ENCODE peak calls at places on chromosome 9, in nine cellular contexts. C is CD8-positive, alpha-beta memory T cell; W is foreskin keratinocyte; Q is fibroblast of lung; U is astrocyte; H is cardiac muscle cell; K is prostate gland; F is CD4-positive, alpha-beta memory T cell; T is A549. R is an unnamed sample. For H3K4me1, the result is how much of the 10 kb centered on the place peaks cover.

GRCh38 chr9:70949239-70949638 is 172.2 kb downstream of the TRPM3 start:
- DNase-seq in T (no peak), C (no peak), H (no peak), W (no peak), U (no peak), Q (no peak), F (no peak), K (no peak), R (no peak)

GRCh38 chr9:70229579-70229978 is 29.2 kb upstream of the SMC5 start:
- DNase-seq in T (no peak), C (no peak), Q (peak), U (peak), W (no peak), K (no peak), H (peak), F (no peak), R (no peak)

GRCh38 chr9:71285191-71285656 is 163.8 kb upstream of the TRPM3 start:
- DNase-seq in T (peak), W (peak), U (peak), C (peak), F (peak), Q (peak), H (peak), K (peak), R (no peak)

GRCh38 chr9:32578976-32579375 is 6.0 kb upstream of the NDUFB6 start:
- DNase-seq in C (no peak), K (no peak), Q (no peak), F (no peak), W (no peak), H (no peak), T (no peak), U (no peak), R (no peak)

GRCh38 chr9:132546148-132547051 is 36.0 kb upstream of the BARHL1 start:
- DNase-seq in T (peak), K (no peak), Q (peak), F (no peak), U (peak), H (peak), C (no peak), W (no peak), R (no peak)

GRCh38 chr9:104895572-104895971 is 32.4 kb downstream of the ABCA1 start:
- DNase-seq in F (no peak), K (no peak), C (no peak), W (peak), T (no peak), U (peak), Q (peak), H (peak), R (no peak)

GRCh38 chr9:136225748-136226679 is 19.6 kb downstream of the QSOX2 start:
- DNase-seq in T (peak), Q (peak), W (peak), H (peak), K (peak), C (peak), F (peak), U (peak), R (peak)

GRCh38 chr9:133518706-133519105 is 6.1 kb downstream of the MYMK start:
- DNase-seq in W (no peak), C (no peak), U (no peak), T (no peak), H (no peak), F (no peak), K (no peak), Q (no peak), R (no peak)

GRCh38 chr9:81557957-81558791 is 131.2 kb downstream of the TLE1 start:
- DNase-seq in U (peak), Q (peak), F (no peak), K (peak), C (no peak), H (peak), T (no peak), W (no peak), R (no peak)

GRCh38 chr9:81032831-81033230 is 656.5 kb downstream of the TLE1 start:
- DNase-seq in K (no peak), Q (peak), W (no peak), T (no peak), H (peak), F (no peak), U (peak), C (no peak), R (no peak)

GRCh38 chr9:137320555-137321384 is 18.7 kb upstream of the NRARP start:
- DNase-seq in C (no peak), H (no peak), Q (no peak), T (no peak), W (no peak), U (no peak), F (no peak), K (no peak), R (no peak)

GRCh38 chr9:4262735-4263141 is 37.1 kb downstream of the GLIS3 start:
- DNase-seq in K (no peak), T (peak), C (no peak), U (peak), H (peak), Q (peak), W (peak), F (no peak), R (no peak)

GRCh38 chr9:137387034-137387890 is 35.7 kb downstream of the EXD3 start:
- DNase-seq in C (no peak), K (no peak), T (no peak), F (no peak), Q (no peak), H (peak), W (no peak), U (no peak), R (peak)

GRCh38 chr9:20984471-20984870 is 47.0 kb downstream of the HACD4 start:
- DNase-seq in W (no peak), U (no peak), C (no peak), Q (no peak), K (no peak), T (no peak), F (no peak), H (peak), R (no peak)

GRCh38 chr9:97553141-97553540 is 51.7 kb downstream of the TMOD1 start:
- DNase-seq in Q (no peak), W (no peak), U (no peak), T (no peak), C (no peak), H (no peak), F (no peak), K (no peak), R (no peak)

GRCh38 chr9:132879443-132880310 is 979 bp downstream of the SPACA9 start:
- DNase-seq in F (no peak), Q (no peak), K (no peak), C (no peak), H (no peak), T (no peak), W (no peak), U (no peak), R (no peak)

GRCh38 chr9:22005083-22005699 is 3.9 kb downstream of the CDKN2B start:
- DNase-seq in K (no peak), W (no peak), H (peak), F (no peak), T (no peak), C (no peak), U (peak), Q (no peak), R (peak)

GRCh38 chr9:68844623-68845612 is 139.9 kb downstream of the PIP5K1B start:
- DNase-seq in F (no peak), Q (peak), K (no peak), U (no peak), W (no peak), C (no peak), H (peak), T (peak), R (peak)

GRCh38 chr9:76558465-76558864 is 99.5 kb downstream of the GCNT1 start:
- DNase-seq in F (no peak), T (no peak), W (no peak), Q (peak), H (peak), C (no peak), K (no peak), U (no peak), R (no peak)

GRCh38 chr9:122991370-122991830 is 42.1 kb upstream of the GPR21 start:
- DNase-seq in T (peak), K (peak), F (peak), Q (peak), C (no peak), H (peak), U (peak), W (peak), R (peak)

GRCh38 chr9:69471433-69471832 is 146.4 kb downstream of the ENTREP1 start:
- DNase-seq in F (no peak), W (peak), C (no peak), K (no peak), H (peak), Q (no peak), U (peak), T (no peak), R (no peak)

GRCh38 chr9:134735441-134736175 is 94.0 kb downstream of the COL5A1 start:
- DNase-seq in U (no peak), K (no peak), C (no peak), F (no peak), H (no peak), W (no peak), Q (peak), T (no peak), R (no peak)

GRCh38 chr9:27349681-27350080 is 52.7 kb upstream of the EQTN start:
- DNase-seq in H (no peak), T (no peak), K (no peak), W (no peak), Q (no peak), F (no peak), U (no peak), C (no peak), R (no peak)

GRCh38 chr9:21670374-21670773 is 132.1 kb upstream of the MTAP start:
- DNase-seq in F (no peak), T (no peak), U (peak), C (no peak), W (no peak), Q (no peak), K (no peak), H (no peak), R (peak)

GRCh38 chr9:69066955-69067354 is 31.4 kb downstream of the FXN start:
- DNase-seq in W (no peak), T (no peak), F (no peak), U (no peak), K (no peak), H (no peak), Q (no peak), C (no peak), R (no peak)

GRCh38 chr9:85995612-85996011 is 54.7 kb downstream of the NAA35 start:
- DNase-seq in C (no peak), K (no peak), Q (no peak), T (no peak), H (no peak), F (no peak), W (no peak), U (no peak), R (no peak)

GRCh38 chr9:33116855-33117254 is 40.4 kb upstream of the SMU1 start:
- DNase-seq in K (no peak), W (no peak), C (no peak), U (peak), T (no peak), F (no peak), H (no peak), Q (no peak), R (no peak)

GRCh38 chr9:102237094-102237493 is 498.6 kb upstream of the GRIN3A start:
- DNase-seq in F (no peak), W (no peak), T (no peak), U (no peak), K (no peak), C (no peak), H (no peak), Q (no peak), R (no peak)

GRCh38 chr9:80664327-80665210 is 1024.8 kb downstream of the TLE1 start:
- DNase-seq in K (no peak), U (peak), Q (no peak), T (peak), F (no peak), C (no peak), H (peak), W (no peak), R (no peak)

GRCh38 chr9:99140685-99141314 is 35.9 kb downstream of the TGFBR1 start:
- DNase-seq in K (peak), U (peak), W (no peak), H (peak), C (peak), T (peak), F (peak), Q (peak), R (peak)

GRCh38 chr9:8030095-8030494 is 230.5 kb upstream of the DMAC1 start:
- DNase-seq in C (no peak), U (no peak), H (no peak), K (no peak), F (no peak), Q (no peak), T (no peak), W (no peak), R (no peak)

GRCh38 chr9:129111143-129111761 is at the start of gene PTPA:
- DNase-seq in W (peak), C (peak), T (peak), Q (peak), H (peak), K (peak), F (peak), U (peak), R (peak)
- H3K4me1 ChIP-seq in W (under half), C (under half), T (under half), Q (under half), H (under half), K (under half), F (under half), U (under half), R (under half)

DNA sequence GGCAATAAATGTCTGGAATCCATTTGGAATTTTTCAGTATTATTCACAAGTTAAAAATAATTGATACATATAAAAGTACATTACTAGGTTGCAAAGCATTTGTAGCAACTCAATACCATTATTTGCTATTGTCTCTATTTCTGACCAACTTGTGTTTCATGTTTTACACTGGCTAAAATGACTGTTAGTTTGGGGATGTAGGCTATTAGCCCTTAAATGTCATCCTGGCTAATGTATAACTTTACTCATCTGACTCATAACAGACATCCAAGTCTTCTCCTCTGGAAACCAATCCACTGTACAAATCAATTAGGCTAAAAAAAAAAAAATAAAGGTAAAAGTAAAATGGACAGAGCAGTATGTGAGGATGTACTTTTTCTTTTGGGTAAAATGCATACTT is 20.7 kb downstream of the MEGF9 start:
- DNase-seq in T (peak), U (peak), H (no peak), F (no peak), K (no peak), C (no peak), Q (peak), W (no peak), R (no peak)
- H3K4me1 ChIP-seq in T (half or more), U (under half), H (under half), F (under half), K (under half), C (under half), Q (under half), W (under half), R (under half)

DNA sequence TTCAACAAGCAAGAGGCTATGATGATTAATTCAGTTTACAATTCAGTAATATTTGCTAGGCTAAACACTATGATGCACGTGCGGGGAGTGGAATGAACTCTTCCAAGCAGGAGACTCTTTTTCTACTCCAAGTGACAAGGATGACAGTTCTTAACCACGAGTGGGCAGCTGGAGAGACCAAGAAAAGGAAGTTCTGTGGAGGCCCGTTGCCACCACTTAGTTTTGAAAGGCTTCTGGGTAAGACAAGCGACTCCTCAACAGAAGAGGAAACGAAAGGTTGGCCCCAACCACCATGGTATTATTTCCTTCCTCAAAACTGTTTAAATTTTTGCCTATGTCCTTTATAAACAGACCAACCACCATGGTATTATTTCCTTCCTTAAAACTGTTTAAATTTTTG is 2.8 kb downstream of the DCAF12 start:
- DNase-seq in U (no peak), H (no peak), Q (no peak), K (no peak), T (no peak), C (no peak), W (no peak), F (no peak), R (peak)
- H3K4me1 ChIP-seq in U (under half), H (under half), Q (under half), K (under half), T (under half), C (under half), W (under half), F (under half), R (under half)

GRCh38 chr9:113522858-113523257 is 59.3 kb downstream of the RGS3 start:
- DNase-seq in K (no peak), H (no peak), T (no peak), Q (no peak), C (no peak), W (no peak), F (no peak), U (no peak), R (no peak)
- H3K4me1 ChIP-seq in K (under half), H (under half), T (under half), Q (under half), C (half or more), W (under half), F (half or more), U (under half), R (half or more)

GRCh38 chr9:93127395-93127911 is 6.6 kb downstream of the NINJ1 start:
- DNase-seq in T (no peak), Q (peak), C (no peak), F (no peak), K (no peak), H (peak), W (no peak), U (no peak), R (no peak)

GRCh38 chr9:93125331-93125894 is 8.6 kb downstream of the NINJ1 start:
- DNase-seq in C (no peak), K (no peak), H (no peak), T (no peak), U (no peak), F (no peak), W (no peak), Q (no peak), R (no peak)

GRCh38 chr9:93128011-93128714 is 5.9 kb downstream of the NINJ1 start:
- DNase-seq in U (no peak), F (no peak), C (no peak), Q (no peak), W (no peak), H (no peak), T (no peak), K (no peak), R (no peak)

GRCh38 chr9:93126151-93126781 is 7.8 kb downstream of the NINJ1 start:
- DNase-seq in U (no peak), T (no peak), Q (no peak), K (no peak), H (no peak), W (no peak), C (peak), F (no peak), R (no peak)

GRCh38 chr9:93126825-93127368 is 7.2 kb downstream of the NINJ1 start:
- DNase-seq in H (peak), U (no peak), F (no peak), C (no peak), W (no peak), T (no peak), Q (no peak), K (peak), R (no peak)
- H3K4me1 ChIP-seq in H (under half), U (under half), F (half or more), C (half or more), W (under half), T (under half), Q (under half), K (under half), R (half or more)

GRCh38 chr9:113567361-113568080 is 104.0 kb downstream of the RGS3 start:
- DNase-seq in K (no peak), U (no peak), Q (no peak), T (no peak), H (no peak), F (no peak), C (no peak), W (no peak), R (no peak)

GRCh38 chr9:113568481-113569321 is 105.2 kb downstream of the RGS3 start:
- DNase-seq in Q (peak), U (no peak), F (no peak), C (no peak), T (no peak), K (no peak), W (no peak), H (no peak), R (no peak)

GRCh38 chr9:113566712-113567071 is 103.2 kb downstream of the RGS3 start:
- DNase-seq in Q (no peak), C (no peak), F (no peak), U (no peak), T (no peak), K (no peak), H (no peak), W (no peak), R (no peak)

GRCh38 chr9:113569472-113570060 is 106.0 kb downstream of the RGS3 start:
- DNase-seq in Q (no peak), H (no peak), F (no peak), K (no peak), U (no peak), T (no peak), W (no peak), C (no peak), R (no peak)

GRCh38 chr9:113568081-113568435 is 104.5 kb downstream of the RGS3 start:
- DNase-seq in U (no peak), F (no peak), C (no peak), Q (no peak), W (no peak), K (no peak), H (no peak), T (no peak), R (no peak)
- H3K4me1 ChIP-seq in U (under half), F (under half), C (under half), Q (under half), W (under half), K (under half), H (under half), T (under half), R (under half)

DNA sequence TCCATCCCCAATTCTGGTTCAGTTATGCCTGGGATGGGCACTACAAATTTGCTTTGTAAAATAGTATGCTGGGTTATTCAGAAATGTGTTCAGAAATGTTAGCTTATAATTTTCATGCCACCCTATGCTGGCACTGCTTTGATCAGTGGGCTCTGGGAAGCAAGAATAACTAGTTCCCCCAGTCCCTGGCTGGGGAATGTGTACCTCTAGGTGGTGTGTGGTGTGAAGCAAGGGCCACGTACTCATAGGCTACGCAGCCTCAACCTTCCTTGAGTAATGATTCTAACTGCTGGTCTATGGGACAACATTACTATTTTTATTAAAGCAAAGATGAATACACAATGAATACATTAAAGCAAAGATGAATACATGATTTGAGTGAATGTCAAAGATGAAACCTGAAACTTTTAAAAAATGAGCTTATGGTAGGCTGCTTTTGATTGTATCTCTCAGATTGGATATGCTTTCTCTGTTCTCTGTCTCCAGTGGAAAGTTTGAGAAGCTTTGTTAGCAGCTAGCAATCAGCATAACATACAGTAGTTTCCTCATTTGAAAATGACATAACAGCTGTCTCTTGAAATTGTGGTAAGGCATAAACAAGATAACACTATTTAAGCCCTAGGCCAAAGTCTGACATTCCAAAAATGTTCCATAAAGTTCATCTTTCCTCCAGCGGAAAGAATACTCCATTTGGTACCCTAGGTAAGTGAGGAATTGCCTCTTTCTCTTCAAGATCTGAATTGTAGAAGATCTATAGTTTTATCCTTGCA is 174.7 kb upstream of the NFIB start:
- DNase-seq in W (no peak), T (no peak), Q (no peak), F (no peak), U (no peak), C (no peak), K (no peak), H (no peak), R (no peak)
- H3K4me1 ChIP-seq in W (under half), T (under half), Q (under half), F (under half), U (under half), C (under half), K (under half), H (under half), R (under half)